ENCODE peak calls at places on chromosomes 3 and 15, in eight cellular contexts. E is brain pericyte, F is spleen, D is LoVo, J is T follicular helper cell, C is tibial nerve, N is psoas muscle, K is putamen. O is an unnamed sample.

GRCh38 chr15:70158309-70158995 is 60.7 kb upstream of the TLE3 start:
- DNase-seq in F (no peak), K (no peak), J (no peak), C (no peak), E (no peak), N (no peak), D (no peak), O (no peak)

GRCh38 chr3:134864644-134865043 is 69.6 kb downstream of the EPHB1 start:
- DNase-seq in F (peak), K (no peak), E (no peak), D (no peak), N (peak), J (no peak), C (no peak), O (no peak)

GRCh38 chr15:82538961-82539689 is 1.1 kb downstream of the RPS17 start:
- DNase-seq in K (peak), J (no peak), N (no peak), F (no peak), C (no peak), E (no peak), D (peak), O (no peak)

GRCh38 chr3:68876112-68876713 is 56.1 kb downstream of the TAFA4 start:
- DNase-seq in N (no peak), C (no peak), J (no peak), E (peak), D (peak), K (peak), F (no peak), O (peak)

GRCh38 chr15:48336940-48337339 is 5.7 kb downstream of the DUT start:
- DNase-seq in J (no peak), E (no peak), K (no peak), D (no peak), N (no peak), C (no peak), F (no peak), O (no peak)

GRCh38 chr3:136949708-136950107 is 8.1 kb upstream of the IL20RB start:
- DNase-seq in J (no peak), E (no peak), D (no peak), K (no peak), N (no peak), C (no peak), F (no peak), O (no peak)

GRCh38 chr3:23219117-23219516 is 16.0 kb downstream of the UBE2E2 start:
- DNase-seq in K (no peak), C (no peak), N (no peak), J (no peak), D (no peak), E (no peak), F (no peak), O (no peak)

GRCh38 chr3:44926172-44926571 is 49.8 kb downstream of the ZDHHC3 start:
- DNase-seq in C (no peak), F (no peak), K (no peak), D (no peak), N (no peak), J (no peak), E (no peak), O (no peak)

GRCh38 chr15:63588826-63589225 is 8.4 kb upstream of the FBXL22 start:
- DNase-seq in J (no peak), E (no peak), D (no peak), C (no peak), F (no peak), K (no peak), N (no peak), O (no peak)

GRCh38 chr3:183584246-183584913 is 28.9 kb upstream of the KLHL6 start:
- DNase-seq in C (peak), F (no peak), J (no peak), K (peak), D (no peak), N (peak), E (no peak), O (no peak)

GRCh38 chr15:78934063-78935023 is 10.5 kb downstream of the CTSH start:
- DNase-seq in D (no peak), F (peak), C (no peak), E (no peak), K (no peak), J (no peak), N (peak), O (no peak)

GRCh38 chr15:70954733-70955132 is 62.1 kb downstream of the LRRC49 start:
- DNase-seq in D (no peak), K (no peak), F (no peak), E (no peak), J (no peak), C (no peak), N (no peak), O (no peak)

GRCh38 chr3:120850326-120851295 is 57.4 kb upstream of the STXBP5L start:
- DNase-seq in K (no peak), E (no peak), J (no peak), F (no peak), D (no peak), C (no peak), N (no peak), O (no peak)

GRCh38 chr3:141275032-141275422 is 43.4 kb downstream of the PXYLP1 start:
- DNase-seq in C (no peak), K (no peak), E (no peak), D (no peak), N (no peak), F (no peak), J (no peak), O (no peak)

GRCh38 chr15:51982013-51982769 is 10.6 kb upstream of the LEO1 start:
- DNase-seq in E (peak), J (no peak), C (no peak), F (no peak), K (peak), D (peak), N (peak), O (no peak)

GRCh38 chr15:67037694-67038093 is 27.7 kb upstream of the SMAD3 start:
- DNase-seq in E (no peak), C (no peak), F (no peak), K (no peak), J (no peak), N (no peak), D (no peak), O (no peak)

O was measured in T-cell.